ENCODE peak calls at places on chromosomes 3 and 15, in four cellular contexts. L is activated T-cell treated with anti-CD3 and anti-CD28 coated beads, Interleukin-2, amount 50 U/mL, for 72 hours; N is colonic mucosa; J is breast epithelium. Z is an unnamed sample.

GRCh38 chr3:49930922-49931321 is 1.3 kb upstream of the MON1A start:
- DNase-seq in L (no peak), N (peak), J (no peak), Z (no peak)

GRCh38 chr15:80929225-80929624 is 60.4 kb downstream of the MESD start:
- DNase-seq in L (no peak), N (no peak), J (no peak), Z (no peak)

GRCh38 chr3:129031476-129032215 is 28.9 kb upstream of the GP9 start:
- DNase-seq in L (no peak), N (no peak), J (no peak), Z (no peak)

GRCh38 chr15:95291878-95292472 is 1038.5 kb upstream of the NR2F2 start:
- DNase-seq in L (no peak), N (no peak), J (no peak), Z (no peak)

GRCh38 chr3:190321789-190322603 is at the start of gene CLDN1:
- DNase-seq in L (peak), N (peak), J (peak), Z (peak)

GRCh38 chr3:122313261-122313660 is 11.8 kb upstream of the CSTA start:
- DNase-seq in L (no peak), N (no peak), J (no peak), Z (no peak)

GRCh38 chr3:17577795-17578520 is 164.5 kb downstream of the TBC1D5 start:
- DNase-seq in L (no peak), N (no peak), J (no peak), Z (no peak)

GRCh38 chr3:86990734-86991481 is at the start of gene VGLL3:
- DNase-seq in L (peak), N (peak), J (peak), Z (no peak)

GRCh38 chr15:45795487-45796069 is 160.7 kb downstream of the SQOR start:
- DNase-seq in L (peak), N (peak), J (no peak), Z (no peak)

GRCh38 chr15:22799902-22800301 is 13.5 kb downstream of the NIPA1 start:
- DNase-seq in L (no peak), N (no peak), J (no peak), Z (no peak)

GRCh38 chr15:77659350-77660321 is 26.9 kb upstream of the LINGO1 start:
- DNase-seq in L (peak), N (peak), J (no peak), Z (no peak)

GRCh38 chr3:127694467-127695215 is 21.9 kb downstream of the ABTB1 start:
- DNase-seq in L (peak), N (peak), J (no peak), Z (peak)

GRCh38 chr15:27414168-27414870 is 443.3 kb downstream of the GABRG3 start:
- DNase-seq in L (no peak), N (no peak), J (no peak), Z (no peak)

GRCh38 chr15:56989411-56989924 is 71.0 kb downstream of the TCF12 start:
- DNase-seq in L (no peak), N (no peak), J (no peak), Z (no peak)

GRCh38 chr3:179174898-179175297 is 26.7 kb downstream of the PIK3CA start:
- DNase-seq in L (no peak), N (no peak), J (no peak), Z (no peak)

GRCh38 chr15:23372284-23372683 is 17.7 kb downstream of the GOLGA8S start:
- DNase-seq in L (no peak), N (no peak), J (no peak), Z (no peak)

GRCh38 chr3:3031358-3031757 is 78.8 kb downstream of the IL5RA start:
- DNase-seq in L (no peak), N (no peak), J (no peak), Z (no peak)

GRCh38 chr3:197327701-197328100 is 29.3 kb upstream of the DLG1 start:
- DNase-seq in L (no peak), N (no peak), J (no peak), Z (no peak)

GRCh38 chr3:14774431-14774830 is 44.3 kb upstream of the FGD5 start:
- DNase-seq in L (no peak), N (peak), J (no peak), Z (no peak)

GRCh38 chr3:158791259-158791920 is 10.5 kb upstream of the MFSD1 start:
- DNase-seq in L (peak), N (no peak), J (no peak), Z (peak)

GRCh38 chr3:161008086-161008485 is 97.1 kb downstream of the B3GALNT1 start:
- DNase-seq in L (no peak), N (no peak), J (no peak), Z (no peak)

GRCh38 chr3:175009294-175009693 is 150.2 kb downstream of the NAALADL2 start:
- DNase-seq in L (no peak), N (no peak), J (no peak), Z (no peak)

GRCh38 chr15:53251998-53252397 is 461.9 kb upstream of the ONECUT1 start:
- DNase-seq in L (no peak), N (no peak), J (no peak), Z (no peak)

GRCh38 chr3:49357466-49358216 is 512 bp downstream of the GPX1 start:
- DNase-seq in L (peak), N (peak), J (peak), Z (peak)

GRCh38 chr3:175969456-175969855 is 1110.3 kb downstream of the NAALADL2 start:
- DNase-seq in L (no peak), N (no peak), J (no peak), Z (no peak)

GRCh38 chr15:40796041-40796440 is 10.8 kb upstream of the ZFYVE19 start:
- DNase-seq in L (no peak), N (no peak), J (no peak), Z (no peak)

GRCh38 chr3:99242271-99242670 is 340.8 kb upstream of the DCBLD2 start:
- DNase-seq in L (no peak), N (no peak), J (no peak), Z (no peak)

GRCh38 chr15:33098082-33099058 is 96.1 kb downstream of the FMN1 start:
- DNase-seq in L (no peak), N (no peak), J (no peak), Z (no peak)

GRCh38 chr15:78619022-78619950 is 1.5 kb downstream of the CHRNA3 start:
- DNase-seq in L (no peak), N (no peak), J (no peak), Z (no peak)

GRCh38 chr3:186886202-186886820 is 43.8 kb downstream of the ADIPOQ start:
- DNase-seq in L (no peak), N (no peak), J (no peak), Z (no peak)

GRCh38 chr15:69604050-69604378 is 151.4 kb downstream of the RPLP1 start:
- DNase-seq in L (no peak), N (peak), J (no peak), Z (no peak)

GRCh38 chr3:25461946-25462345 is 33.9 kb downstream of the RARB start:
- DNase-seq in L (no peak), N (no peak), J (no peak), Z (no peak)

GRCh38 chr3:86225461-86225860 is 765.5 kb downstream of the VGLL3 start:
- DNase-seq in L (no peak), N (no peak), J (no peak), Z (no peak)

GRCh38 chr3:25386686-25387271 is 41.3 kb upstream of the RARB start:
- DNase-seq in L (no peak), N (no peak), J (no peak), Z (no peak)

GRCh38 chr3:169954142-169954756 is 12.4 kb upstream of the SEC62 start:
- DNase-seq in L (no peak), N (no peak), J (no peak), Z (no peak)

GRCh38 chr3:70108072-70108471 is 108.5 kb downstream of the SAMMSON start:
- DNase-seq in L (peak), N (peak), J (no peak), Z (no peak)

GRCh38 chr3:13546667-13547171 is 2.2 kb upstream of the FBLN2 start:
- DNase-seq in L (no peak), N (no peak), J (no peak), Z (no peak)

GRCh38 chr3:153785901-153786300 is 335.3 kb upstream of the ARHGEF26 start:
- DNase-seq in L (no peak), N (no peak), J (no peak), Z (no peak)

GRCh38 chr15:70047386-70048195 is 50.1 kb downstream of the TLE3 start:
- DNase-seq in L (no peak), N (no peak), J (no peak), Z (no peak)

Z was measured in naive thymus-derived CD8-positive, alpha-beta T cell.